ENCODE peak calls at places on chromosomes 16 and 17, in six cellular contexts. A is H1, Y is K562, L is GM12878, W is HCT116, C is SK-N-SH. H is an unnamed sample. For H3K36me3, the result is how much of the 10 kb centered on the place peaks cover.

GRCh38 chr17:45302649-45303173 is 14.1 kb downstream of the MAP3K14 start:
- DNase-seq in Y (no peak), A (no peak), C (no peak), L (peak), W (no peak), H (no peak)

GRCh38 chr16:86059253-86060171 is 160.6 kb downstream of the IRF8 start:
- DNase-seq in W (no peak), Y (no peak), C (no peak), A (no peak), L (no peak), H (no peak)

GRCh38 chr17:74632597-74632996 is 9.1 kb upstream of the CD300E start:
- DNase-seq in C (no peak), Y (no peak), W (no peak), L (no peak), A (no peak), H (no peak)

GRCh38 chr16:87246269-87247065 is 70.7 kb downstream of the C16orf95 start:
- DNase-seq in Y (no peak), L (no peak), A (no peak), C (no peak), W (no peak), H (no peak)

GRCh38 chr17:13981881-13982280 is 87.4 kb upstream of the COX10 start:
- DNase-seq in A (no peak), W (no peak), L (no peak), C (peak), Y (no peak), H (no peak)

GRCh38 chr17:60525347-60525623 is 757 bp downstream of the APPBP2 start:
- DNase-seq in C (no peak), Y (no peak), L (no peak), A (peak), W (no peak), H (no peak)

GRCh38 chr17:39754958-39755549 is 17.3 kb downstream of the GRB7 start:
- DNase-seq in L (no peak), C (no peak), W (no peak), A (peak), Y (no peak), H (no peak)

GRCh38 chr16:57537194-57537505 is 779 bp upstream of the CCDC102A start:
- DNase-seq in Y (no peak), A (no peak), L (no peak), W (no peak), C (no peak), H (no peak)

GRCh38 chr16:67542464-67542863 is 13.8 kb downstream of the RIPOR1 start:
- DNase-seq in W (peak), L (no peak), A (peak), Y (peak), C (peak), H (no peak)

GRCh38 chr16:17295948-17296347 is 174.8 kb downstream of the XYLT1 start:
- DNase-seq in W (no peak), A (no peak), L (no peak), C (no peak), Y (no peak), H (no peak)

GRCh38 chr17:50199651-50200446 is 1.6 kb downstream of the COL1A1 start:
- DNase-seq in W (peak), A (peak), C (peak), Y (peak), L (no peak), H (no peak)

GRCh38 chr16:28587386-28587785 is 9.5 kb downstream of the SULT1A2 start:
- DNase-seq in L (no peak), W (no peak), A (no peak), C (no peak), Y (no peak), H (no peak)

GRCh38 chr16:53515811-53516210 is 12.8 kb upstream of the AKTIP start:
- DNase-seq in Y (no peak), W (no peak), L (no peak), C (no peak), A (no peak), H (no peak)

GRCh38 chr16:89697161-89697615 is 4.3 kb downstream of the SPATA2L start:
- DNase-seq in C (peak), A (no peak), Y (no peak), W (no peak), L (no peak), H (no peak)

DNA sequence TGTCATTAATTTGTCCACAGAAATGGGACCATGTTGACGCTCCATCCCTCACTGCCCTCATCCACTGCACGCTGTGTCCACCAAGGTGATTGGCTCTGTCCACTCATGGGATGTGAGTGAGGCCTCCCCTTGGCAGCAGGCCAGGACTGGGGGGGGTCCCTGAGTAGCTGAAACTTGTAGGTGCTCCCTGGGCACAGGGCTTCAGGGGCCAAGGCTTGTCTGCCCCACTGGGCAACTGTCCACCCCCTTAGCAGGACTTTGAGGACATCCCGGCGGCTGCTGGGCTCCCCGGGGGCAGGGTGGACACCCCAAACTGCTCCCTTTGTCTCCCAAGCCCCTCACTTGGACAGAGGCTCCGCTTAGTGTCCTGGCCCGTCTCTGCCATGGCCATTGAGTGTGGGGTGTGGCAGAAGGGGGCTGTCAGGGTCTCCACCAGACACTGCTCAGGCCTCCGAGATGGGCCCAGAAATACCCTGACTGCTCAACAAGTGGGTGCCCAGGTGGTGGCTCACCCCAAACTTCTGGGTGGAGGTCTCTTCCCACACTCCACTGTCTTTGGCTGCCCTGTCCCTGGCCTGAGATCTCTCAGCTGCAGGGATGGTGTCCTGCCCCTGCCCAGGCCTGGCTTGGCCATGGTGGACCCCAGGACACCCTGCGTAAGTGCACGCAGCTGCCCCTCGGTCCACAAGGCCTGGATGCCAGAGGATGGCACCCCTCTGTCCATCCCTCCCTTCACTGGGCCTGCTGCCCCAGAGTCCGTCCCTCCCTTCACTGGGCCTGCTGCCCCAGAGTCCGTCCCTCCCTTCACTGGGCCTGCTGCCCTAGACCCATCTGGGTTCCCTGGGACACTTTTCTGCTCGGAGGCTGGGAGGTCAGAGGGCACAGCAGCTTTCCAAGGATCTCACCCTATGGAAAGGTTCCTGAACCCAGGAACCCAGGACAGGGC is 2.9 kb upstream of the RAB40C start:
- DNase-seq in A (no peak), L (no peak), Y (no peak), C (no peak), W (no peak), H (no peak)
- H3K9ac ChIP-seq in A (no peak), L (peak), Y (peak), C (peak), W (peak), H (peak)

GRCh38 chr16:4923853-4924252 is 13.1 kb downstream of the PPL start:
- DNase-seq in Y (no peak), L (no peak), W (no peak), A (no peak), C (no peak), H (no peak)
- TF ChIP-seq YY1 in Y (no peak), L (no peak), W (no peak), A (no peak), C (no peak), H (no peak)

DNA sequence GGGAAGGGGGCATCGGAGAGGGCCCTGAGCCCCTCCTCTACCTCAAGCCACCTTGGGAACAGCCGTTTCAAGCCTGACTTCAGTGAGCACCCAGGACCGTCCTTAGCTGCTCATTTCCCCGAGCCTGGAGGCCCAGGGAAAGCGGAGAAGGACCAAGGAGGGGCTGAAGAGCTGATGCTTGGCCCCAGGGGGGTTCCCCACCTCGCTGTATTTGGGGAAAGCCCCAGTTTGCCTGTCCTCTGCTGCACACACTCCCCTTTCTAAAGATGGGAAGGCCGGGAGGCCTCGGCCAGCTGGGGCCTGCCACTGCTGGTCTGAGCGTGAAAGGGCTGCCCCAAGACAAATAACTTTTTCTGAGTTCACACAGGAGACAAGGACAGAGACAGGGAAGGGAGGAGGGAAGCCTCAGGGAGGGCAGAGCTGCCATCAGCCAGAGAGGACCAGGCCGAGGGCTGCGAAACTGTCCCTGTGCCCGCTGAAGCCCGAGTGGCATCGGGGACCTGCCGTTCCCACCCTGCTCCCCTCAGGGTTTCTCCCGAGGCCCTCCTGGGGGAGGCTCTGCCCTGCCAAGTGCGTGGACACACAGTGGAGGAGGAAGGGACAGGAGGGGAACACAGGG is 11.6 kb downstream of the ZACN start:
- DNase-seq in C (no peak), Y (no peak), A (no peak), W (no peak), L (no peak), H (no peak)
- H3K36me3 ChIP-seq in C (under half), Y (half or more), A (under half), W (under half), L (under half), H (half or more)

GRCh38 chr17:58965221-58965620 is 141.5 kb downstream of the TRIM37 start:
- DNase-seq in C (no peak), A (no peak), W (no peak), Y (no peak), L (no peak), H (no peak)

GRCh38 chr17:58968662-58969061 is 138.0 kb downstream of the TRIM37 start:
- DNase-seq in A (no peak), C (no peak), W (no peak), Y (no peak), L (no peak), H (no peak)

GRCh38 chr17:58969612-58970011 is 137.1 kb downstream of the TRIM37 start:
- DNase-seq in A (no peak), C (no peak), L (no peak), Y (no peak), W (no peak), H (no peak)

GRCh38 chr17:58969156-58969555 is 137.5 kb downstream of the TRIM37 start:
- DNase-seq in C (peak), L (no peak), A (no peak), Y (no peak), W (no peak), H (no peak)

DNA sequence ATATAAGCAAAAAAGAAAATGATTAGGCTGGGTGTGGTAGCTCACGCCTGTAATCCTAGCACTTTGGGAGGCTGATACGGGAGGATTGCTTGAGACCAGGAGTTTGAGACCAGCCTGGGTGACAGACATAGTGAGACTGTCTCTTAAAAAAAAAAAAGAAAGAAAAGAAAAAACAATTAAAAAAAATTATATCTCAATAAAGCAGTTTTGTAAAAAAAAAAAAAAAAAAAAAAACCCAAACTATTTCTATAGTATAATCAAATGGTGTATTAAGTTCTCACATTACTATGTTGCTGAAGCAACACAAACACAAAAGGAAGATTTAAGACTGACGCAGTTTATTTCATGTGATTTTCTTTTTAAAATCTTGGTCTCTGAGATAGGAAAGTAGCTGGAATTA is 140.5 kb downstream of the TRIM37 start:
- DNase-seq in C (no peak), L (no peak), W (no peak), Y (no peak), A (no peak), H (no peak)
- H3K9ac ChIP-seq in C (no peak), L (no peak), W (no peak), Y (no peak), A (no peak), H (no peak)

GRCh38 chr16:50024207-50024606 is 818 bp upstream of the CNEP1R1 start:
- DNase-seq in C (no peak), A (no peak), L (no peak), W (no peak), Y (no peak), H (no peak)

GRCh38 chr16:50024684-50025543 is at the start of gene CNEP1R1:
- DNase-seq in C (peak), Y (peak), W (peak), L (peak), A (peak), H (peak)

GRCh38 chr16:50023626-50024025 is 1.4 kb upstream of the CNEP1R1 start:
- DNase-seq in A (no peak), Y (no peak), L (no peak), C (no peak), W (no peak), H (no peak)

GRCh38 chr16:50025544-50025931 is 513 bp downstream of the CNEP1R1 start:
- DNase-seq in L (no peak), Y (peak), C (no peak), W (no peak), A (peak), H (no peak)

GRCh38 chr16:50021509-50021908 is 3.5 kb upstream of the CNEP1R1 start:
- DNase-seq in L (no peak), Y (peak), C (no peak), W (no peak), A (no peak), H (peak)
- TF ChIP-seq YY1 in L (no peak), Y (no peak), C (no peak), W (no peak), A (no peak), H (no peak)

H was measured in NT2/D1.